ENCODE peak calls at places on chromosomes 16 and 17, in four cellular contexts. One of them, this sample, is unnamed.

GRCh38 chr17:83109793-83110645 is 30.6 kb downstream of the METRNL start:
- DNase-seq in GM12878: no peak
- DNase-seq in left ventricle myocardium inferior: peak
- DNase-seq in B cell: no peak
- DNase-seq in this sample: no peak

GRCh38 chr17:38590988-38591758 is 14.6 kb downstream of the SRCIN1 start:
- DNase-seq in B cell: no peak
- DNase-seq in GM12878: no peak
- DNase-seq in left ventricle myocardium inferior: no peak
- DNase-seq in this sample: no peak

GRCh38 chr17:45948881-45949624 is 50.0 kb upstream of the STH start:
- DNase-seq in GM12878: no peak
- DNase-seq in left ventricle myocardium inferior: peak
- DNase-seq in B cell: peak
- DNase-seq in this sample: peak

GRCh38 chr16:65884018-65884417 is 482.5 kb upstream of the CDH5 start:
- DNase-seq in GM12878: no peak
- DNase-seq in left ventricle myocardium inferior: no peak
- DNase-seq in B cell: no peak
- DNase-seq in this sample: no peak

GRCh38 chr16:58933186-58933585 is 199.1 kb upstream of the GOT2 start:
- DNase-seq in B cell: no peak
- DNase-seq in left ventricle myocardium inferior: no peak
- DNase-seq in GM12878: no peak
- DNase-seq in this sample: no peak

GRCh38 chr17:5866978-5867377 is 203.2 kb upstream of the WSCD1 start:
- DNase-seq in B cell: no peak
- DNase-seq in GM12878: no peak
- DNase-seq in left ventricle myocardium inferior: no peak
- DNase-seq in this sample: no peak

GRCh38 chr16:51522902-51523301 is 371.8 kb upstream of the SALL1 start:
- DNase-seq in B cell: no peak
- DNase-seq in left ventricle myocardium inferior: no peak
- DNase-seq in GM12878: no peak
- DNase-seq in this sample: no peak

GRCh38 chr16:73176577-73177013 is 128.7 kb upstream of the ZFHX3 start:
- DNase-seq in GM12878: no peak
- DNase-seq in left ventricle myocardium inferior: no peak
- DNase-seq in B cell: no peak
- DNase-seq in this sample: no peak

GRCh38 chr17:9002610-9003354 is 18.5 kb upstream of the NTN1 start:
- DNase-seq in GM12878: no peak
- DNase-seq in left ventricle myocardium inferior: peak
- DNase-seq in B cell: peak
- DNase-seq in this sample: peak
- TF ChIP-seq CTCF in GM12878: peak
- TF ChIP-seq CTCF in left ventricle myocardium inferior: peak
- TF ChIP-seq CTCF in B cell: no peak
- TF ChIP-seq CTCF in this sample: peak

GRCh38 chr16:75433732-75434413 is 570 bp upstream of the CFDP1 start:
- DNase-seq in B cell: peak
- DNase-seq in left ventricle myocardium inferior: no peak
- DNase-seq in GM12878: no peak
- DNase-seq in this sample: peak

GRCh38 chr16:75429621-75430403 is 3.5 kb downstream of the CFDP1 start:
- DNase-seq in GM12878: no peak
- DNase-seq in B cell: no peak
- DNase-seq in left ventricle myocardium inferior: no peak
- DNase-seq in this sample: no peak

GRCh38 chr16:75432828-75433731 is at the start of gene CFDP1:
- DNase-seq in left ventricle myocardium inferior: peak
- DNase-seq in B cell: peak
- DNase-seq in GM12878: peak
- DNase-seq in this sample: peak
- TF ChIP-seq CTCF in left ventricle myocardium inferior: no peak
- TF ChIP-seq CTCF in B cell: no peak
- TF ChIP-seq CTCF in GM12878: no peak
- TF ChIP-seq CTCF in this sample: no peak

GRCh38 chr17:63376949-63377348 is 69.2 kb downstream of the CYB561 start:
- DNase-seq in left ventricle myocardium inferior: no peak
- DNase-seq in GM12878: no peak
- DNase-seq in B cell: no peak
- DNase-seq in this sample: no peak
- TF ChIP-seq CTCF in left ventricle myocardium inferior: no peak
- TF ChIP-seq CTCF in GM12878: no peak
- TF ChIP-seq CTCF in B cell: no peak
- TF ChIP-seq CTCF in this sample: no peak

DNA sequence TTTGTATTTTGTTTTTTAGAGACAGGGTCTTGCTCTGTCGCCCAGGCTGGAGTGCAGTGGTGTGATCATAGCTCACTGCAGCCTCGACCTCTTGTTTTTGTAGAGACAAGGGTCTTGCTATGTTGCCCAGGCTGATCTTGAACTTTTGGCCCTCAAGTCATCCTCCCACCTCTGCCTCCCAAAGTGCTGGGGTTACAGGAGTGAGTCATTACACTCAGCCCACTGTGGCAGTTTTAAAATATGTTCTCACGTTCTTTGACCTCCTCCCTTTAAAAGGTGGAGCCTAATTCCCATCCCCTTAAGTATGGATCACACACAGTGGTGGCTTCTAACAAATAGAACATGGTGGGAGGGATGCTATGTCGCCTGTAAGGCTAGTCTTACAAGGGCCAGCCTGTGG is 67.7 kb downstream of the ZDHHC7 start:
- DNase-seq in left ventricle myocardium inferior: no peak
- DNase-seq in B cell: no peak
- DNase-seq in GM12878: no peak
- DNase-seq in this sample: no peak
- TF ChIP-seq CTCF in left ventricle myocardium inferior: no peak
- TF ChIP-seq CTCF in B cell: no peak
- TF ChIP-seq CTCF in GM12878: no peak
- TF ChIP-seq CTCF in this sample: no peak